ENCODE peak calls at places on chromosomes 12 and 14, in eight cellular contexts. L is bronchial epithelial cell, P is progenitor cell of endocrine pancreas, T is RWPE1, N is prostate gland, S is lower lobe of right lung, E is mucosa of descending colon, U is omental fat pad. J is an unnamed sample.

GRCh38 chr12:22101749-22102243 is 55.8 kb downstream of the CMAS start:
- DNase-seq in L (peak; percentile 97), P (no peak), T (peak; percentile 64), N (no peak), S (no peak), E (no peak), U (no peak), J (no peak)

GRCh38 chr12:12338528-12339168 is 11.4 kb downstream of the MANSC1 start:
- DNase-seq in L (peak; percentile 79), P (no peak), T (no peak), N (no peak), S (no peak), E (no peak), U (no peak), J (no peak)

GRCh38 chr12:49627752-49628360 is 4.5 kb downstream of the PRPF40B start:
- DNase-seq in L (peak; percentile 69), P (no peak), T (peak; percentile 49), N (no peak), S (no peak), E (no peak), U (no peak), J (no peak)

GRCh38 chr14:49593016-49593415 is 5.7 kb upstream of the LRR1 start:
- DNase-seq in L (peak; percentile 59), P (no peak), T (no peak), N (no peak), S (no peak), E (no peak), U (no peak), J (no peak)

GRCh38 chr14:65164068-65164824 is 61.9 kb upstream of the MAX start:
- DNase-seq in L (peak; percentile 40), P (no peak), T (peak; percentile 60), N (peak; percentile 32), S (no peak), E (no peak), U (no peak), J (no peak)

GRCh38 chr14:34693228-34693939 is 21.0 kb downstream of the CFL2 start:
- DNase-seq in L (peak; percentile 42), P (no peak), T (no peak), N (no peak), S (peak; percentile 64), E (peak; percentile 53), U (no peak), J (peak; percentile 62)

GRCh38 chr12:98188649-98189048 is 326.7 kb upstream of the TMPO start:
- DNase-seq in L (peak; percentile 31), P (no peak), T (no peak), N (no peak), S (no peak), E (no peak), U (no peak), J (no peak)

GRCh38 chr14:84144166-84144565 is 1385.8 kb upstream of the FLRT2 start:
- DNase-seq in L (no peak), P (no peak), T (no peak), N (no peak), S (no peak), E (no peak), U (no peak), J (no peak)

GRCh38 chr12:3326850-3327780 is 163.9 kb upstream of the PRMT8 start:
- DNase-seq in L (no peak), P (no peak), T (no peak), N (no peak), S (no peak), E (no peak), U (no peak), J (no peak)

GRCh38 chr12:50589650-50590435 is 85.1 kb downstream of the DIP2B start:
- DNase-seq in L (peak; percentile 79), P (no peak), T (no peak), N (no peak), S (no peak), E (no peak), U (no peak), J (no peak)

GRCh38 chr14:79809849-79810612 is 401.3 kb downstream of the DIO2 start:
- DNase-seq in L (peak; percentile 24), P (no peak), T (no peak), N (peak; percentile 36), S (no peak), E (no peak), U (no peak), J (no peak)
- TF ChIP-seq CTCF in L (peak; percentile 14), P (no peak), T (no peak), N (no peak), S (no peak), E (no peak), U (no peak), J (peak; percentile 35)

GRCh38 chr12:24769682-24770081 is 179.2 kb downstream of the BCAT1 start:
- DNase-seq in L (no peak), P (no peak), T (no peak), N (no peak), S (no peak), E (no peak), U (no peak), J (no peak)

GRCh38 chr12:24768415-24768814 is 180.5 kb downstream of the BCAT1 start:
- DNase-seq in L (no peak), P (no peak), T (no peak), N (no peak), S (no peak), E (no peak), U (no peak), J (no peak)

GRCh38 chr12:24764712-24765111 is 184.2 kb downstream of the BCAT1 start:
- DNase-seq in L (no peak), P (no peak), T (no peak), N (no peak), S (no peak), E (no peak), U (no peak), J (no peak)

GRCh38 chr12:24770334-24770733 is 178.6 kb downstream of the BCAT1 start:
- DNase-seq in L (no peak), P (no peak), T (no peak), N (no peak), S (no peak), E (no peak), U (no peak), J (no peak)

GRCh38 chr12:24767016-24767415 is 181.9 kb downstream of the BCAT1 start:
- DNase-seq in L (peak; percentile 67), P (no peak), T (no peak), N (no peak), S (no peak), E (no peak), U (no peak), J (no peak)
- TF ChIP-seq CTCF in L (no peak), P (no peak), T (no peak), N (no peak), S (no peak), E (no peak), U (no peak), J (no peak)

GRCh38 chr12:57176139-57176477 is 28.7 kb upstream of the LRP1-AS start:
- DNase-seq in L (no peak), P (no peak), T (no peak), N (no peak), S (no peak), E (no peak), U (no peak), J (no peak)
- TF ChIP-seq CTCF in L (no peak), P (no peak), T (peak; percentile 60), N (no peak), S (no peak), E (no peak), U (no peak), J (peak; percentile 27)

DNA sequence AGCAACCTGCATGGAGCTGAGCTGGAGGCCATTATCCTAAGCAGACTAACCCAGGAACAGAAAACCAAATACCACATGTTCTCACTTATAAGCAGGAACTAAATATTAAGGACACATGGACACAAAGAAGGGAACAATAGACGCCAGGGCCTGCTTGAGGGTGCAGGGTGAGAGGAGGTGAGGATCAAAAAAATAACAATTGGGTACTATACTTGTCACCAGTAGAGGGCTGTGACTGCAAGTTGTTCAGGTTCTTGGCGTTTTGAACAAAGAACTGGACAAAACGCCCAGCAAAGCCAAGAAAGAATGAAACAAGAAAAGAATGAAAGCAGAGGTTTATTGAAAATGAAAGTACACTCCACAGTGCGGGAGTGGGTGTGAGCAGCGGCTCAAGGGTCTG is 208.5 kb upstream of the NEDD1 start:
- DNase-seq in L (no peak), P (no peak), T (no peak), N (no peak), S (no peak), E (no peak), U (no peak), J (no peak)
- TF ChIP-seq CTCF in L (no peak), P (no peak), T (no peak), N (no peak), S (no peak), E (no peak), U (no peak), J (no peak)

GRCh38 chr12:14239350-14239934 is 126.0 kb upstream of the ATF7IP start:
- DNase-seq in L (no peak), P (no peak), T (no peak), N (no peak), S (no peak), E (no peak), U (no peak), J (no peak)
- TF ChIP-seq CTCF in L (no peak), P (peak; percentile 9), T (no peak), N (no peak), S (peak; percentile 14), E (no peak), U (no peak), J (no peak)

GRCh38 chr14:100033347-100034052 is 31.7 kb upstream of the EVL start:
- DNase-seq in L (no peak), P (no peak), T (no peak), N (no peak), S (no peak), E (no peak), U (no peak), J (no peak)

GRCh38 chr14:100030441-100031153 is 34.6 kb upstream of the EVL start:
- DNase-seq in L (peak; percentile 92), P (no peak), T (peak; percentile 64), N (no peak), S (no peak), E (no peak), U (no peak), J (no peak)

GRCh38 chr14:100035700-100036099 is 29.5 kb upstream of the EVL start:
- DNase-seq in L (no peak), P (no peak), T (no peak), N (no peak), S (no peak), E (no peak), U (no peak), J (no peak)

GRCh38 chr14:100031506-100032281 is 33.5 kb upstream of the EVL start:
- DNase-seq in L (peak; percentile 99), P (no peak), T (peak; percentile 97), N (peak; percentile 60), S (no peak), E (no peak), U (no peak), J (peak; percentile 85)

DNA sequence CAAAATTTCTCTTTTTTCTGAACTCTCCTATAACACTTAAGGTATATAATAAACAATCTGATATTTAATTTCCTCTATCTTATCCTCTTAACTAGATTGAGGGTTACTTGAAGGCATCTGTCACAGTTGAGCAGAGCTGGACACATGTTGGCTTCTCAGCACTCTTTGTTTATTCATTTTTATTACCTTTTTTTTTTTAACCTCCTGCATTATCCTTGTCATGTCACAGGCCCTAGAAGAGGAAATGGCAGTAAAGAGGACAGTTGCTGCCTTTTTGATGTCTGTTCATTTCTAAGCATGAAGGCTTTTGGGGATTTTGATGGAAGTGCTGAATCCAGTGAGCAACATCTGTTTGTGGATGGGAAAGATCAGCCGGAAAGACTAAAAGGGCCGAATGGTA is 32.5 kb upstream of the EVL start:
- DNase-seq in L (no peak), P (no peak), T (no peak), N (no peak), S (no peak), E (no peak), U (no peak), J (no peak)
- TF ChIP-seq CTCF in L (no peak), P (no peak), T (no peak), N (no peak), S (no peak), E (no peak), U (no peak), J (no peak)